ENCODE peak calls at places on chromosomes 2 and 18, in seven cellular contexts. T is body of pancreas, W is dorsolateral prefrontal cortex, X is mesothelial cell of epicardium, S is GM12864, D is HFFc6, G is nephron progenitor cell. Y is an unnamed sample.

GRCh38 chr2:210215120-210215519 is 10.1 kb downstream of the ACADL start:
- DNase-seq in X (no peak), T (no peak), S (no peak), W (no peak), D (no peak), G (no peak), Y (no peak)

GRCh38 chr2:5364361-5364760 is 327.8 kb upstream of the SOX11 start:
- DNase-seq in S (no peak), D (no peak), X (no peak), W (no peak), G (no peak), T (no peak), Y (no peak)

GRCh38 chr18:79934311-79935097 is 16.9 kb downstream of the SLC66A2 start:
- DNase-seq in S (no peak), T (peak), G (no peak), X (no peak), W (peak), D (no peak), Y (no peak)

GRCh38 chr2:150663143-150663542 is 175.7 kb upstream of the RND3 start:
- DNase-seq in T (no peak), W (no peak), G (no peak), S (no peak), X (no peak), D (peak), Y (no peak)

GRCh38 chr2:158756976-158757375 is 38.1 kb upstream of the DAPL1 start:
- DNase-seq in S (no peak), D (peak), T (no peak), W (peak), G (no peak), X (no peak), Y (no peak)

GRCh38 chr2:27701676-27702075 is 38.0 kb downstream of the SLC4A1AP start:
- DNase-seq in D (no peak), X (no peak), S (no peak), T (peak), W (no peak), G (no peak), Y (no peak)

GRCh38 chr2:8572712-8573233 is 109.1 kb upstream of the ID2 start:
- DNase-seq in D (no peak), X (no peak), W (no peak), S (no peak), T (no peak), G (no peak), Y (no peak)

GRCh38 chr2:203732072-203732952 is 25.9 kb downstream of the CD28 start:
- DNase-seq in X (no peak), S (no peak), G (no peak), D (no peak), T (no peak), W (no peak), Y (no peak)

GRCh38 chr2:95034221-95034620 is 8.7 kb downstream of the MAL start:
- DNase-seq in D (no peak), S (no peak), T (no peak), X (no peak), G (no peak), W (no peak), Y (no peak)

GRCh38 chr2:206423147-206423546 is 20.2 kb upstream of the ADAM23 start:
- DNase-seq in W (no peak), T (no peak), X (no peak), G (no peak), D (no peak), S (no peak), Y (no peak)

GRCh38 chr2:240603846-240604245 is 17.3 kb downstream of the CAPN10 start:
- DNase-seq in G (no peak), T (no peak), D (no peak), S (no peak), W (peak), X (peak), Y (no peak)

GRCh38 chr2:109378682-109379081 is 235.1 kb downstream of the SEPTIN10 start:
- DNase-seq in X (no peak), S (no peak), W (no peak), G (no peak), T (no peak), D (no peak), Y (no peak)

GRCh38 chr2:109376115-109376514 is 237.7 kb downstream of the SEPTIN10 start:
- DNase-seq in S (no peak), X (no peak), T (no peak), D (peak), W (no peak), G (no peak), Y (no peak)

GRCh38 chr2:109377976-109378375 is 235.8 kb downstream of the SEPTIN10 start:
- DNase-seq in X (no peak), S (no peak), T (no peak), D (no peak), W (no peak), G (no peak), Y (no peak)

GRCh38 chr2:109375656-109376055 is 238.1 kb downstream of the SEPTIN10 start:
- DNase-seq in S (no peak), W (no peak), D (no peak), X (no peak), T (no peak), G (no peak), Y (no peak)

GRCh38 chr2:109376796-109377495 is 236.8 kb downstream of the SEPTIN10 start:
- DNase-seq in S (no peak), D (peak), G (no peak), W (no peak), X (no peak), T (no peak), Y (no peak)
- TF ChIP-seq CTCF in S (no peak), D (no peak), G (no peak), W (no peak), X (no peak), T (no peak), Y (no peak)

GRCh38 chr18:57882465-57882864 is 79.3 kb upstream of the ATP8B1 start:
- DNase-seq in S (no peak), W (no peak), T (no peak), D (no peak), X (no peak), G (no peak), Y (no peak)

GRCh38 chr18:57885931-57886330 is 82.8 kb upstream of the ATP8B1 start:
- DNase-seq in W (no peak), T (no peak), G (no peak), D (no peak), X (no peak), S (no peak), Y (no peak)

DNA sequence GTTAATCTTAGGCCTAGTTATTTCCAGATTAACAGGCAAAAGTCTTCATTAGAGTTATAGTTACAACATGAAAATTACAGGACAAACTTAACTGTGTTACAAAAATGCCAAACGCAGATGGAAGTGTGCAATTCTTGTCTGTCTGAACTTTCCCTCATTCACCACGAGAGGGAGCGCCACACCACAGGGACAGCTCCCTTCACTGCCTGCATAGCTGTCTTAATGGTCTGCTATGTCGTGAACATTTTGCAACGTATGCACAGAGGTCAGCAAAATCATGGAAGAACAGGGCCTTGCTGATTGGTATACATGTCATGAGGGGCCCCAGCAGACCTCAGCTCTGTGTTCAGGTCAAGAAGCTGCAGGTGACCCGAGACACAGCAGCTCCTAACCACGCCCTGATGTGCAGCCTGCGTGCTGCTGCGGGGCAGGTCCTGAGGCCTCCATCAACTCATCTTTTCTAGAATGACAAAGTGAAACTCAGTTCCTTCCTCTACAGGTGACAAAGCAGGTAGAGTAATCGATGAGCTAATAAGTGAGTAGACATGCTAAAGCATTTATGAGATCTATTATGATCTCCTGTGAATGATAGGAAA is 78.8 kb upstream of the ATP8B1 start:
- DNase-seq in W (peak), G (peak), T (peak), X (peak), D (peak), S (peak), Y (peak)
- TF ChIP-seq CTCF in W (peak), G (peak), T (peak), X (peak), D (peak), S (peak), Y (peak)

GRCh38 chr18:13103366-13103765 is 112.2 kb downstream of the CEP192 start:
- DNase-seq in X (no peak), D (no peak), G (no peak), S (no peak), T (no peak), W (no peak), Y (no peak)
- TF ChIP-seq CTCF in X (peak), D (peak), G (no peak), S (peak), T (no peak), W (no peak), Y (no peak)

GRCh38 chr2:156435392-156435724 is 821 bp upstream of the GPD2 start:
- DNase-seq in S (no peak), T (no peak), G (no peak), X (no peak), D (no peak), W (no peak), Y (no peak)

GRCh38 chr2:156436477-156437085 is 402 bp downstream of the GPD2 start:
- DNase-seq in W (no peak), G (no peak), S (peak), X (no peak), D (no peak), T (peak), Y (peak)

GRCh38 chr2:156434461-156435291 is 1.5 kb upstream of the GPD2 start:
- DNase-seq in G (no peak), D (peak), S (no peak), T (no peak), W (no peak), X (no peak), Y (no peak)

GRCh38 chr2:156437272-156437671 is 1.1 kb downstream of the GPD2 start:
- DNase-seq in S (no peak), T (peak), G (no peak), D (no peak), X (no peak), W (no peak), Y (peak)

GRCh38 chr2:156435725-156436476 is at the start of gene GPD2:
- DNase-seq in G (peak), D (peak), X (peak), W (peak), T (peak), S (no peak), Y (peak)
- TF ChIP-seq CTCF in G (no peak), D (peak), X (no peak), W (peak), T (no peak), S (no peak), Y (no peak)

DNA sequence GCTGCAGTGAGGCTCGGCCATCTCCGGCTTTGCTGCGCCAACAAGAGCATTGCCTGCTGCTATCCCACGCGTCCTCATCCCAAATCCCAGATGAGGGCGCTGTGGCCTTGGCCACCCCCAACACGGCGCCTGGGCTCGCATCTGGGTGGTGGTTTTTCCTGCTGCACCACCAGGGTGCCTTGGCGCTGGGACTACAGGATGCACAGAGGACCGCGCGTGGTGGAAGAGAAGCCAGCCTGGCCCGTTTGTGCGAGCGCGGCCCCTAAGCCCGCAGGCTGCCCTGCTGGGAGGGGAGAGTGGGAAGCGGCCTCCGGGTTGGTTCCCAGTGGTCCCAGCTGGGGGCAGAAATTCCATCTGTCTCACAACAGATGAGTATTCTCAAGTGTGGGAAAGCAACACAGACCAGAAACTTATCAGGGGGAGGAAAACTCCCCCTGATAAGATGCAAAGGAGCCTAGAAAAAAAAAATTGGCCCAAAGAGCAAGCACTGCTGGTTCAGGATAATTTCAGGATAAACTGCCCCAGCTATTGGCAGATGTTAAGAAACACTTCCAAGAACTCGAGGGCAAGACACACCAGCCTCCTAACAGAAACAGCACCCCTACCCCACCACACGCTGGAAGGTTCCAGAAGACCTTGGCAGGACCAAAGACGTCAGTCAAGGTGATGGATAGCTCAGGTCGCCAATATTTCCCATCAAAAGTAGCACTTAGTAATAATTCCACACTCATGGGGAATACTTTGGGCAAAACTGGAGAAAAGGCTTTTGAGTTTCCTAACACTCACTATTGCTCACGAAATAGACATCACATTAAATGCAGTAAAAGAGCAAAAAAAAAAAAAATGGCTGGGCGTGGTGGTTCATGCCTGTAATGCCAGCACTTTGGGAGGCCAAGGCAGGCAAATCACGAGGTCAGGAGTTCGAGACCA is 152.1 kb downstream of the PXDN start:
- DNase-seq in W (peak), X (no peak), S (no peak), T (peak), G (peak), D (no peak), Y (no peak)
- TF ChIP-seq CTCF in W (no peak), X (peak), S (no peak), T (no peak), G (peak), D (peak), Y (no peak)

GRCh38 chr2:124915567-124915966 is 890.5 kb downstream of the CNTNAP5 start:
- DNase-seq in D (no peak), W (no peak), T (no peak), G (no peak), S (no peak), X (no peak), Y (no peak)
- TF ChIP-seq CTCF in D (no peak), W (no peak), T (no peak), G (no peak), S (no peak), X (no peak), Y (no peak)

DNA sequence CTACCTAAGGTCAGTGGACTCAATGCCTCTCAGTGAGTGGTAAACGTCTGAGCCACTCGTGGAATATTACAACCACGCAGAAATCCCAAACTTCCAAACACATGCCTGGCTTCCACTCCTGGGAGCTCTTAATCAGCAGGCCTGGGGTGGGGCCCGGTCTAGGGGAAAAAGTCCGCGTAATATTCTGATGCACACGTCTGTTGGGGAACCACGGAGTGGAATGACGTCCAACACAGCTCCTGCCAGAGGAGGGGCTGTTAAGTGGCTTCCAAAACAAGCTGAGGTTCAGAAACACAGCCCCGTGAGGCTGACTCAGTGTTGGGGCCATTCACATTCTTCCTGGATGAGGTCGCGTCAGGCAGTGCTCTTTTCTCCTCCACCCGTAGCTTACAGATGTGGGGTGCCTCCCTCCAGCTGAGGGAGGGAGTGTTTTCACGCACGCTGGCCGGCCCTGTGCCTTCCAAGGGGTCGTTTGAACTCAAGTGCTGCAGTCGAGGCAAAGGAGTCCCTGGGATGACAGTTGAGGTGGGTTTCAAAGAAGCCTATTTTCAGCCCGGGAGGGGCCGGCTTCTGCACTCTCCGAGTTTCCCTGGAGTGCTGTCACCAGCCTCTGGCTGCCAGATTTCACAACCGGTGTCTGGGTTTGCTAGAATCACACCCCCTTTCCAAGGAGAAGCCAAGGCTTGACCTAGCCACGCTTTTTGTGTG is 73.1 kb downstream of the ACKR3 start:
- DNase-seq in W (no peak), G (no peak), X (no peak), T (peak), S (no peak), D (peak), Y (no peak)
- TF ChIP-seq CTCF in W (no peak), G (no peak), X (no peak), T (no peak), S (no peak), D (no peak), Y (no peak)

GRCh38 chr2:71477231-71477681 is 23.9 kb downstream of the DYSF start:
- DNase-seq in G (no peak), S (no peak), D (no peak), W (no peak), T (no peak), X (no peak), Y (no peak)
- TF ChIP-seq CTCF in G (no peak), S (no peak), D (no peak), W (no peak), T (no peak), X (no peak), Y (no peak)

Y was measured in GM20000.